ENCODE peak calls at places on chromosomes 12 and 14, in four cellular contexts. One of them, this sample, is unnamed.

GRCh38 chr12:23631991-23632390 is 317.5 kb downstream of the SOX5 start:
- DNase-seq in T-helper 2 cell: no peak
- DNase-seq in lower leg skin: no peak
- DNase-seq in CD8-positive, alpha-beta T cell: no peak
- DNase-seq in this sample: no peak

GRCh38 chr12:90683871-90684270 is 271.1 kb downstream of the CCER1 start:
- DNase-seq in T-helper 2 cell: no peak
- DNase-seq in lower leg skin: no peak
- DNase-seq in CD8-positive, alpha-beta T cell: no peak
- DNase-seq in this sample: no peak

GRCh38 chr14:91708795-91709194 is 23.1 kb downstream of the CATSPERB start:
- DNase-seq in T-helper 2 cell: no peak
- DNase-seq in lower leg skin: no peak
- DNase-seq in CD8-positive, alpha-beta T cell: no peak
- DNase-seq in this sample: no peak

GRCh38 chr12:130863298-130863697 is 8.6 kb upstream of the RAN start:
- DNase-seq in T-helper 2 cell: no peak
- DNase-seq in lower leg skin: no peak
- DNase-seq in CD8-positive, alpha-beta T cell: no peak
- DNase-seq in this sample: no peak

GRCh38 chr12:68478516-68479260 is 132.0 kb upstream of the RAP1B start:
- DNase-seq in T-helper 2 cell: no peak
- DNase-seq in lower leg skin: no peak
- DNase-seq in CD8-positive, alpha-beta T cell: no peak
- DNase-seq in this sample: no peak

GRCh38 chr14:57066887-57067513 is 201.7 kb downstream of the EXOC5 start:
- DNase-seq in T-helper 2 cell: no peak
- DNase-seq in lower leg skin: no peak
- DNase-seq in CD8-positive, alpha-beta T cell: no peak
- DNase-seq in this sample: no peak

GRCh38 chr12:39441963-39442894 is 691 bp downstream of the KIF21A start:
- DNase-seq in T-helper 2 cell: peak; percentile 10
- DNase-seq in lower leg skin: peak; percentile 25
- DNase-seq in CD8-positive, alpha-beta T cell: peak; percentile 59
- DNase-seq in this sample: peak; percentile 37

GRCh38 chr12:46981627-46982026 is 97.8 kb upstream of the PCED1B start:
- DNase-seq in T-helper 2 cell: no peak
- DNase-seq in lower leg skin: no peak
- DNase-seq in CD8-positive, alpha-beta T cell: no peak
- DNase-seq in this sample: no peak

GRCh38 chr12:29710104-29710503 is 73.6 kb downstream of the TMTC1 start:
- DNase-seq in T-helper 2 cell: no peak
- DNase-seq in lower leg skin: peak; percentile 24
- DNase-seq in CD8-positive, alpha-beta T cell: no peak
- DNase-seq in this sample: no peak

GRCh38 chr12:88420460-88420859 is 159.8 kb downstream of the KITLG start:
- DNase-seq in T-helper 2 cell: no peak
- DNase-seq in lower leg skin: no peak
- DNase-seq in CD8-positive, alpha-beta T cell: no peak
- DNase-seq in this sample: no peak